ENCODE peak calls at places on chromosomes 12 and 14, in four cellular contexts. One of them, this sample, is unnamed.

GRCh38 chr12:25155031-25155576 is 39.9 kb downstream of the DNAI7 start:
- DNase-seq in mesothelial cell of epicardium: no peak
- DNase-seq in astrocyte of the cerebellum: peak
- DNase-seq in OCI-LY7: peak
- DNase-seq in this sample: no peak

GRCh38 chr12:69459477-69459876 is 10.7 kb upstream of the FRS2 start:
- DNase-seq in mesothelial cell of epicardium: no peak
- DNase-seq in astrocyte of the cerebellum: no peak
- DNase-seq in OCI-LY7: no peak
- DNase-seq in this sample: no peak

GRCh38 chr14:75274899-75275569 is 3.6 kb upstream of the FOS start:
- DNase-seq in mesothelial cell of epicardium: no peak
- DNase-seq in astrocyte of the cerebellum: no peak
- DNase-seq in OCI-LY7: peak
- DNase-seq in this sample: no peak

GRCh38 chr14:26730929-26731618 is 133.2 kb upstream of the NOVA1 start:
- DNase-seq in mesothelial cell of epicardium: no peak
- DNase-seq in astrocyte of the cerebellum: no peak
- DNase-seq in OCI-LY7: peak
- DNase-seq in this sample: no peak

GRCh38 chr14:36955376-36955775 is 217.0 kb downstream of the SLC25A21 start:
- DNase-seq in mesothelial cell of epicardium: no peak
- DNase-seq in astrocyte of the cerebellum: no peak
- DNase-seq in OCI-LY7: no peak
- DNase-seq in this sample: no peak

GRCh38 chr12:19273482-19274330 is 144.2 kb downstream of the PLEKHA5 start:
- DNase-seq in mesothelial cell of epicardium: no peak
- DNase-seq in astrocyte of the cerebellum: peak
- DNase-seq in OCI-LY7: no peak
- DNase-seq in this sample: no peak

GRCh38 chr14:92615451-92615850 is 101.9 kb downstream of the RIN3 start:
- DNase-seq in mesothelial cell of epicardium: no peak
- DNase-seq in astrocyte of the cerebellum: no peak
- DNase-seq in OCI-LY7: no peak
- DNase-seq in this sample: no peak

GRCh38 chr12:52053570-52054209 is 2.4 kb downstream of the NR4A1 start:
- DNase-seq in mesothelial cell of epicardium: no peak
- DNase-seq in astrocyte of the cerebellum: no peak
- DNase-seq in OCI-LY7: no peak
- DNase-seq in this sample: no peak

GRCh38 chr12:82040987-82041743 is 282.0 kb upstream of the PPFIA2 start:
- DNase-seq in mesothelial cell of epicardium: no peak
- DNase-seq in astrocyte of the cerebellum: no peak
- DNase-seq in OCI-LY7: no peak
- DNase-seq in this sample: no peak

DNA sequence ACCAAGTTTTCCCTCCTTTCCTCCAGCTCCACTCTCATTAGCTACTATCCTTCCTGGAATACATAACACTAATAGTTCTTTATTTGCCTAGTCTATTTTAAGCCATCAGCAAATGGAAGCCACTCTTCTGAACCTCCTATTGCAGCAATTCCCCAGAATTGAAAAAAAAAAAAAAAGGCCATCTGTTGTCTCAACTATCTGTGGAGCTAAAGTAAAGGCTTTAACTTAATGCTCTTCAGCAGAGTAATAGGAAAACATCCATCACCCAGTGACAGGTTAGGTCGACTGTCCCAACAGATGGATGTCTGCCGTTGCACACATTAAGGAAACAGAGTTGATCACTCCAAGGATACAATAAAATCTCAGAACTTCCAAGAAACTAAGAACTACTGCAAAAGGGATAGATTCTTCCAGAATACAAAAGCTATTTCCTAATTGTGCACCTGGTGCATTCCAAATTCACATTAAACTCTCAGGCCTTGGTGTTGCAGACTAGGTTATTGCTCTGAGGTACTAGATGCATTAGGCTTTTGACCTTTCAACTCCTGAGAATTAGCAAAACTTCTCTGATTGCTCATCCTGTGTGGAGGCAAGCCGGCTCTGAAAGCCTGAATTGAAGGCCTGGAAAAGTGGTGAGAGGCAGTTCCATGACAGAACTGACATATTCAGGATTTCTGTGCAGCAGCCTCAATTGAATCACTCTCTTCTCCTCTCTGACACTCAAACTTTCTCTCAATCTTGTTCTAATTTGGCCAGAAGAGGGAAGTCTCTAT is 238.4 kb upstream of the HMGA2 start:
- DNase-seq in mesothelial cell of epicardium: no peak
- DNase-seq in astrocyte of the cerebellum: no peak
- DNase-seq in OCI-LY7: no peak
- DNase-seq in this sample: no peak
- TF ChIP-seq CTCF in mesothelial cell of epicardium: no peak
- TF ChIP-seq CTCF in astrocyte of the cerebellum: no peak
- TF ChIP-seq CTCF in OCI-LY7: no peak
- TF ChIP-seq CTCF in this sample: peak

GRCh38 chr14:74244115-74244514 is 4.9 kb downstream of the VSX2 start:
- DNase-seq in mesothelial cell of epicardium: no peak
- DNase-seq in astrocyte of the cerebellum: no peak
- DNase-seq in OCI-LY7: no peak
- DNase-seq in this sample: no peak
- TF ChIP-seq CTCF in mesothelial cell of epicardium: no peak
- TF ChIP-seq CTCF in astrocyte of the cerebellum: no peak
- TF ChIP-seq CTCF in OCI-LY7: peak
- TF ChIP-seq CTCF in this sample: no peak

GRCh38 chr12:1630081-1630826 is 1.2 kb downstream of the WNT5B start:
- DNase-seq in mesothelial cell of epicardium: no peak
- DNase-seq in astrocyte of the cerebellum: no peak
- DNase-seq in OCI-LY7: peak
- DNase-seq in this sample: no peak
- TF ChIP-seq CTCF in mesothelial cell of epicardium: no peak
- TF ChIP-seq CTCF in astrocyte of the cerebellum: peak
- TF ChIP-seq CTCF in OCI-LY7: peak
- TF ChIP-seq CTCF in this sample: no peak

GRCh38 chr14:103549361-103550311 is 12.8 kb downstream of the BAG5 start:
- DNase-seq in mesothelial cell of epicardium: no peak
- DNase-seq in astrocyte of the cerebellum: no peak
- DNase-seq in OCI-LY7: no peak
- DNase-seq in this sample: no peak
- TF ChIP-seq CTCF in mesothelial cell of epicardium: no peak
- TF ChIP-seq CTCF in astrocyte of the cerebellum: no peak
- TF ChIP-seq CTCF in OCI-LY7: no peak
- TF ChIP-seq CTCF in this sample: no peak

DNA sequence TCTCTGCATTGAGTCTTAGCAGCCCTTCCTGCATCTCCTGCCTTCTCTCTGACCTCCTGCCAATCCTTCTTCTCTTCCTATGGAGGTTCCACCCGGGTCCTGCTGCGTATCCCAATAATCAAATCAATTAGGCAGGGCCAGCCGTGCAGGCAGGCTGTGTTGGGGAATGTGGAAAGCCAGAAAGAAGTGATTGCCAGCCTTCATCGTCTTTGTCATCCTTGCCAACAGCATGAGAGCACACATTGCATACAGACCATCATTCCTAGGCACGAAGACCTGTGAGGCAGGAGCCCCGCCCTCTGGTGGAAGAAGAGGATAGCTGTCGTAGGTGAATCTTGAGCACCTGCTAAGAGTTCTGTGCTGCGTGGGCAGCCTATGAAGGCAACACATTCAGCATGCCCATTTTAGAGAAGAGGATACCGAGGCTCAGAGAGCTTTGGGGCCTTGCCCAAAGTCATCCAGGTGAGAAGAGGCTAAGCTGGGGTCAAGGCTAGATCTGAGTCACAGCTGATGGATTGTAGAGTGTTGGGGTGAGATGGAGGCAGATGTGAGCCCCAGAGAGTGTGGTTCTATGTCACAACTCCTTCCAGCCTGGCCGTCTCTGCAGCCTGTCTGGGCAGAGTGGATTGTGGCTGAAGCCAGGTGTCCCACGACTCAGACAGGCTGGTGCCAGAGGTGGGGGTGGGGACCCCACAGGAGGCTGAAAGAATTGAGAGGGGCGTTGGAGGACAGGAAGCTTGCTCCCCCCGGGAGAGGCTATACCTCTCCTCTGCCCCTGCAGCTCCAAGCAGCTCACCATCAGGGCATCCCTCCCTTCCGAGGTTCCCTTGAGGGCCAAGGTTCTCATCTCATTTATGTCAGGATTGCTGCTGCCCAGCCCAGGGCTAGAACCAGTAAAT is 12.7 kb downstream of the C14orf132 start:
- DNase-seq in mesothelial cell of epicardium: no peak
- DNase-seq in astrocyte of the cerebellum: no peak
- DNase-seq in OCI-LY7: peak
- DNase-seq in this sample: no peak
- TF ChIP-seq CTCF in mesothelial cell of epicardium: no peak
- TF ChIP-seq CTCF in astrocyte of the cerebellum: peak
- TF ChIP-seq CTCF in OCI-LY7: peak
- TF ChIP-seq CTCF in this sample: peak

DNA sequence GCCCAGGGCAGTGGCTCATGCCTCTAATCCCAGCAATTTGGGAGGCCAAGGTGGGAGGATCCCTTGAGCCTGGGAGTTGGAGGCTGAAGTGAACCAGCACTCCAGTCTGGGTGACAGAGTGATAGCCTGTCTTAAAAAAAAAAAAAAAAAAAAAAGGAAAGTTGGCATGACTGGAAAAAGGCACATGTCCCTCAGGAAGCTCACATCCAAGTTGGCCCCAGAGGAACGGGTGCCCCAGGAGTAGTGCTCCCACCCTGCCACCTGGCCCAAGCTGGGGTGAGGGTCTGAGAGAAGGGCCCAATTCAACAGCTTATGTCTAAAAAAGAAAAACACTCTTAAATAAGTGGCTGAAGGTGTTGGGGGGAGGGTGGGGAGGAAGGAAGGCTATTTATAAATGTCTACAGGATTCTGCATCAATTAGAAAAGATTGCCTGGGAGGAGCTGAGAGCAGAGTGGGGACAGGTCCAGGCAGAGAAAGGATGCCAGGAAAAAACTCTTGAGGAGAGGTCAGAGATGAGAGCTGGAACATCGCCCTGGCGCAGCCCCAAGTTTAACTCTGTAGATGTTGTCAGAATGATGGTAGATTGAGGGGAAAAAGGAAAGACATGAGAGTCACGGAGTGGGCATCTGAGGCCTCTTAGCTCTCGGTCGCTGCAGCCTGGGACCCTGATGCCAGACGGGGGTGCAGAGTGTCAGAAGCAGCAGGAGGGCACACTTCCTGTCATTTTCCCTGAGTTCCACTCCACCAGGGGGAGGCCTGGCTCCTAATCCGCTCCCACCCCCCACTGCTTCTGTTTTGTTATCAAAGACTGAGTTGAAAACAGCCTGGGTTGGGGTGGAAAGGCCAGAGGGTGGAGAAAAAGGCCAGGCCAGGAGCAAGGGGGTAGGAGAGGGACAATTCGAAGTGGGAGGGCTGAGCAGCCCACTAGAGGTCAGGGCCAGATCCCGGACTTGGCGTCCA is 7.3 kb downstream of the SPRYD3 start:
- DNase-seq in mesothelial cell of epicardium: no peak
- DNase-seq in astrocyte of the cerebellum: no peak
- DNase-seq in OCI-LY7: no peak
- DNase-seq in this sample: no peak
- TF ChIP-seq CTCF in mesothelial cell of epicardium: no peak
- TF ChIP-seq CTCF in astrocyte of the cerebellum: peak
- TF ChIP-seq CTCF in OCI-LY7: no peak
- TF ChIP-seq CTCF in this sample: no peak

DNA sequence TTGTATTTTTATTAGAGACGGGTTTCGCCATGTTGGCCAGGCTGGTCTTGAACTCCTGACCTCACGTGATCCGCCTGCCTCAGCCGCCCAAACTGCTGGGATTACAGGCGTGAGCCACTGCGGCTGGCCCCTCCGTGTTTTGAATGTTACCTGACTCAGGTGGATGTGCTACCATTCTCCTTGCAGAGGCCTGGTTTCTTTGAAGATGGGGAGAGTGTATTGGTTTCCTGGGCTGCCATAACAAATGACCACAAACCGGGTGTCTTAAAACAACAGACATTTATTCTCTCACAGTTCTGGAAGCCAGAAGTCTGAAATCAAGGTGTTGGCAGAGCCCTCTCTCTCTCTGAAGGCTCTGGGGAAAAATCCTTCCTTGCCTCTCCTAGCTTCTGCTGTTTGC is 98.0 kb downstream of the IRF2BPL start:
- DNase-seq in mesothelial cell of epicardium: no peak
- DNase-seq in astrocyte of the cerebellum: no peak
- DNase-seq in OCI-LY7: no peak
- DNase-seq in this sample: no peak
- TF ChIP-seq CTCF in mesothelial cell of epicardium: no peak
- TF ChIP-seq CTCF in astrocyte of the cerebellum: no peak
- TF ChIP-seq CTCF in OCI-LY7: no peak
- TF ChIP-seq CTCF in this sample: no peak

DNA sequence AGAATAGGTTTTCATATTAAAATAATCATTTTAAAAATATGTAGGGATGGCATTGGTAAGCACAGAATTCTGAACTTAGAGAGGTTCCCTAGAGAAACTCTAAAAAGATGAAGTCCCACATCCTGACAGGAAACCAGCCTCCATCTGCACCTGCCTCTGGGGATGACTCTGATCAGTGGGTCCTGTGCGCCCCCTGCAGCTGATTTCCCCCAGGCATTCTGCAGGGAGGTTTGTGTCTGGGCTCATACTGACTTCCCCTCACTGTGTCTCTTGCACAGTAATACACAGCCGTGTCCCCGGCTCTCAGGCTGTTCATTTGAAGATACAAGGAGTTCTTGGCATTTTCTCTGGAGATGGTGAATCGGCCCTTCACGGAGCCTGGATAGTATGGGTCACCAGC is 602.9 kb downstream of the TMEM121 start:
- DNase-seq in mesothelial cell of epicardium: no peak
- DNase-seq in astrocyte of the cerebellum: no peak
- DNase-seq in OCI-LY7: no peak
- DNase-seq in this sample: no peak
- TF ChIP-seq CTCF in mesothelial cell of epicardium: no peak
- TF ChIP-seq CTCF in astrocyte of the cerebellum: no peak
- TF ChIP-seq CTCF in OCI-LY7: no peak
- TF ChIP-seq CTCF in this sample: no peak

This sample was measured in D721Med.